ENCODE peak calls at places on chromosomes 7 and 10, in seven cellular contexts. J is ELR; A is stimulated activated naive CD8-positive, alpha-beta T cell treated with anti-CD3 and anti-CD28 coated beads, Interleukin-15, Interleukin-2, amounts not matched to agents 100 U/mL and 50 U/mL, for 24 hours; F is NCI-H460; N is activated T-helper 1 cell treated with Interleukin-2 at 50 U/mL for 16 hours; X is foreskin keratinocyte; E is activated naive CD8-positive, alpha-beta T cell treated with anti-CD3 and anti-CD28 coated beads for 36 hours. K is an unnamed sample.

GRCh38 chr7:13017325-13017853 is 330.0 kb downstream of the ARL4A start:
- DNase-seq in A (no peak), E (no peak), F (peak), N (no peak), X (peak), J (peak), K (peak)

GRCh38 chr7:35571596-35572240 is 123.2 kb downstream of the HERPUD2 start:
- DNase-seq in J (no peak), A (no peak), F (no peak), E (no peak), N (no peak), X (no peak), K (no peak)

GRCh38 chr10:110704070-110704469 is 59.9 kb downstream of the RBM20 start:
- DNase-seq in X (no peak), J (no peak), F (no peak), E (no peak), N (no peak), A (no peak), K (no peak)

GRCh38 chr7:112777406-112777805 is 12.8 kb downstream of the TMEM168 start:
- DNase-seq in N (no peak), E (no peak), F (no peak), J (no peak), A (no peak), X (no peak), K (no peak)

GRCh38 chr7:7564323-7564780 is 2.3 kb upstream of the MIOS start:
- DNase-seq in A (no peak), N (no peak), X (peak), J (peak), F (peak), E (no peak), K (peak)

GRCh38 chr7:74018261-74018660 is 9.7 kb upstream of the ELN start:
- DNase-seq in A (no peak), J (no peak), F (no peak), E (no peak), N (no peak), X (no peak), K (no peak)

GRCh38 chr10:21207852-21208646 is 310.9 kb upstream of the NEBL start:
- DNase-seq in F (no peak), N (no peak), A (no peak), X (no peak), J (no peak), E (no peak), K (no peak)

GRCh38 chr10:53487019-53487983 is 714.7 kb upstream of the MBL2 start:
- DNase-seq in X (no peak), J (no peak), F (no peak), N (no peak), A (no peak), E (no peak), K (no peak)

GRCh38 chr10:89163265-89163995 is 43.7 kb downstream of the CH25H start:
- DNase-seq in N (peak), J (no peak), X (peak), E (peak), F (no peak), A (peak), K (peak)

GRCh38 chr10:64093946-64094560 is 572.9 kb downstream of the REEP3 start:
- DNase-seq in F (no peak), E (no peak), X (no peak), J (no peak), A (no peak), N (no peak), K (no peak)

GRCh38 chr10:18214692-18215563 is 74.7 kb downstream of the CACNB2 start:
- DNase-seq in N (no peak), X (no peak), A (peak), F (peak), J (peak), E (peak), K (peak)

GRCh38 chr10:104080762-104081161 is 4.9 kb downstream of the COL17A1 start:
- DNase-seq in F (peak), X (no peak), E (no peak), J (peak), N (no peak), A (no peak), K (peak)

GRCh38 chr10:33336606-33337334 is 2.3 kb upstream of the NRP1 start:
- DNase-seq in N (no peak), X (no peak), F (no peak), E (peak), A (peak), J (peak), K (peak)

GRCh38 chr10:819326-819725 is 112.2 kb downstream of the LARP4B start:
- DNase-seq in E (no peak), J (peak), A (no peak), F (no peak), X (no peak), N (no peak), K (no peak)

GRCh38 chr10:43752682-43753081 is 104.0 kb upstream of the ZNF32 start:
- DNase-seq in A (no peak), N (no peak), J (no peak), X (no peak), F (no peak), E (no peak), K (no peak)

GRCh38 chr10:3666525-3667302 is 118.3 kb downstream of the KLF6 start:
- DNase-seq in X (no peak), N (peak), J (no peak), A (peak), E (peak), F (no peak), K (no peak)

GRCh38 chr7:27098493-27099223 is 2.9 kb upstream of the HOXA1 start:
- DNase-seq in N (no peak), F (no peak), E (no peak), J (no peak), A (no peak), X (no peak), K (peak)

GRCh38 chr10:124650820-124651401 is 93.3 kb downstream of the FAM53B start:
- DNase-seq in X (no peak), N (peak), F (no peak), A (peak), J (no peak), E (peak), K (no peak)

GRCh38 chr7:158821173-158822021 is 7.9 kb downstream of the ESYT2 start:
- DNase-seq in J (peak), A (peak), E (peak), X (peak), N (no peak), F (peak), K (peak)

GRCh38 chr10:103238506-103239252 is 7.0 kb upstream of the RPEL1 start:
- DNase-seq in A (no peak), F (peak), N (no peak), E (no peak), X (no peak), J (peak), K (peak)

GRCh38 chr10:80581469-80581835 is 43.8 kb downstream of the SH2D4B start:
- DNase-seq in J (no peak), F (no peak), N (no peak), E (no peak), A (no peak), X (no peak), K (no peak)

GRCh38 chr7:152462995-152463713 is 27.4 kb upstream of the KMT2C start:
- DNase-seq in A (no peak), E (no peak), X (peak), J (peak), F (no peak), N (no peak), K (peak)

GRCh38 chr10:72292223-72292691 is 18.5 kb downstream of the DDIT4 start:
- DNase-seq in E (peak), N (no peak), X (peak), A (peak), F (no peak), J (peak), K (peak)

K was measured in RWPE1.